ENCODE peak calls at places on chromosomes 16 and 17, in eight cellular contexts. H is PC-3, W is GM23248, U is SK-N-SH, Z is GM23338, M is HCT116, L is hepatocyte, E is MM.1S. O is an unnamed sample. For H3K9me2, the result is how much of the 10 kb centered on the place peaks cover.

GRCh38 chr17:41510251-41511065 is 5.0 kb upstream of the KRT13 start:
- DNase-seq in Z (peak), M (no peak), U (no peak), L (peak), H (no peak), W (no peak), E (no peak), O (no peak)

GRCh38 chr17:38789185-38789584 is 10.2 kb downstream of the PIP4K2B start:
- DNase-seq in U (peak), W (peak), L (no peak), M (no peak), H (no peak), E (no peak), Z (peak), O (no peak)

GRCh38 chr17:19022747-19023146 is 18.2 kb upstream of the FAM83G start:
- DNase-seq in Z (no peak), H (no peak), M (no peak), W (no peak), L (no peak), U (no peak), E (no peak), O (no peak)

GRCh38 chr17:6574689-6575595 is 18.6 kb upstream of the PITPNM3 start:
- DNase-seq in L (no peak), H (no peak), W (peak), E (no peak), Z (no peak), M (no peak), U (no peak), O (no peak)

GRCh38 chr17:68301438-68301959 is 10.2 kb downstream of the ARSG start:
- DNase-seq in H (no peak), L (no peak), W (no peak), M (no peak), E (no peak), Z (no peak), U (no peak), O (no peak)

GRCh38 chr17:17900615-17901520 is 64.1 kb upstream of the SREBF1 start:
- DNase-seq in W (peak), H (peak), Z (no peak), E (no peak), L (peak), U (peak), M (peak), O (no peak)

GRCh38 chr16:4053663-4054479 is 62.4 kb downstream of the ADCY9 start:
- DNase-seq in U (no peak), W (peak), H (peak), L (peak), M (peak), E (no peak), Z (no peak), O (no peak)

GRCh38 chr17:7717756-7718350 is 309 bp downstream of the DNAH2 start:
- DNase-seq in W (peak), Z (peak), U (no peak), L (no peak), H (no peak), E (no peak), M (no peak), O (no peak)

GRCh38 chr16:24670623-24671454 is 58.6 kb upstream of the TNRC6A start:
- DNase-seq in W (peak), U (peak), Z (peak), M (no peak), H (peak), L (peak), E (no peak), O (peak)

GRCh38 chr16:52501746-52502145 is 45.2 kb downstream of the TOX3 start:
- DNase-seq in W (no peak), L (no peak), E (no peak), U (no peak), M (no peak), Z (no peak), H (no peak), O (no peak)

GRCh38 chr16:85027349-85027967 is at the start of gene KIAA0513:
- DNase-seq in Z (peak), U (peak), W (peak), M (peak), E (peak), H (peak), L (peak), O (peak)

GRCh38 chr17:32819035-32819434 is 57.9 kb downstream of the MYO1D start:
- DNase-seq in U (peak), L (no peak), M (no peak), H (no peak), W (peak), Z (no peak), E (no peak), O (no peak)

GRCh38 chr17:73205326-73205980 is 12.6 kb downstream of the COG1 start:
- DNase-seq in E (no peak), W (no peak), U (no peak), M (no peak), Z (no peak), L (no peak), H (no peak), O (no peak)

GRCh38 chr16:61128545-61129323 is 907.5 kb downstream of the CDH8 start:
- DNase-seq in L (no peak), W (no peak), E (no peak), U (peak), M (no peak), Z (peak), H (no peak), O (no peak)

GRCh38 chr16:14473488-14473887 is 156.6 kb downstream of the PARN start:
- DNase-seq in E (no peak), U (no peak), W (no peak), Z (no peak), M (no peak), H (no peak), L (no peak), O (no peak)
- H3K9me2 ChIP-seq in E (under half), U (under half), W (under half), Z (under half), M (under half), H (under half), L (under half), O (under half)

DNA sequence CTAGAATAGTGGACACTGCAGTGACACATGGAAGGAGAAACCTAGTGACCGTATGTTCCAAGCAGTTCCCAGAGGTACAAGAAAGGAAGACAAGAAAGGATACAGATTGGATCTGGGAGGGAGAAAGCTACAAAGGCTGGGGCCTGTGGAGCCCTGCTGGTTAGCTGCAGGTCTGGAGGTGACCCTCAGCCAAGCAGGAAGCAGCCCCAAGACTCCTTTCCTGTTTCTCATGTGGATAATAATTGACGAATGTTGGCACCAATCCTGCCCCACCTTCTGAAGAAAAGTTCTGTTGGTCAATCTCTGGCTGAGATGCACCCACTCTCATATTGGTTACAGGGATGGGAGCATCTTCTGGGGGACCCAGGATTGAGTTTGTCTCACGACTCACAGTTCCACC is 99.8 kb downstream of the SHISA6 start:
- DNase-seq in Z (no peak), L (no peak), U (no peak), W (no peak), E (no peak), H (no peak), M (no peak), O (no peak)
- TF ChIP-seq EZH2phosphoT487 in Z (no peak), L (no peak), U (no peak), W (no peak), E (no peak), H (no peak), M (no peak), O (no peak)

DNA sequence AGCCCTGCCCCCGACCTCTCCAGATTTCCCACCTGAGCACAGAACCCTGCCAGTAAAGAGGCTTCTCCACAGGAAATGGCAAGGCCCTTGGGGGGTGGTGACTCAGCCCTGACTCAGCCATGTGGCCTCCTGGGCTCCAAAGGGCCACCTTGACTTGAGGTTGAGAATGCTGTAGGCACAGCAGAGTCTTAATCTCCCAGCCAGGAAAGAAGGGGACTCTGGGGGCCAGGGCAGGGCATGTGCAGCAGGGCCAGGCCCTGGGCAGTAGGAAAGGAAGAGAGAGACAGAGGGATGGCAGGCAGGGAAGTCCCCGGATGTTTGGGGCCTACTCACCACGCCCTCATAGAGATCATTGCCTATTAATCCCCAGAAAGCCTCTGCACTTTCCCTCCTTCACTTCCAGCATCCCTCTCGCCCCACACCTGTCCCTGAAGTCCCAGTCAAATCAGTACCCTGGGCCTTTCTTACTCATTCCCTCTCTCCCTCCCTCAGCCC is 4.8 kb upstream of the ITGA3 start:
- DNase-seq in U (no peak), L (peak), M (peak), Z (no peak), W (peak), E (peak), H (peak), O (no peak)
- H2AFZ ChIP-seq in U (no peak), L (no peak), M (no peak), Z (peak), W (no peak), E (peak), H (no peak), O (peak)

DNA sequence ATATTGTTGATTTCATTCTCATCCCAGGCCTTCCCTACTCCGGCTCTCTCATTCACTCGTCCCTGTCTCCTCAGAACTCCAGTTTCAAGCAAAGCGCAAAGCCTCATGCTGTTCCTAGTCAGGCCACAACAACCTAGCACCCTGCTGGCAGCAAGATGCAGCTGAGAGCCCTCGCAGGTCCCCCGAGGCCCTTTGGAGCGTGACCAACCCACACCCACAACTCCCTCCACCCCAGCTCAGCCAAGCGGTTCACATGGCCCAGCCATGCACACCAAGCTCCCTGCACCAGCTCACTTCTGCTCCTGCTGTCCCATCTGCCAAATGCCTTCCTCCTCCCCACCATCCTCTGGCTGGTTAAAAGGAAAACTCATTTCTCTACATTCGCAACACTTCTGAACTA is 195.8 kb downstream of the IRX5 start:
- DNase-seq in M (no peak), U (no peak), L (no peak), W (no peak), H (no peak), Z (no peak), E (no peak), O (no peak)
- H3K9me2 ChIP-seq in M (under half), U (under half), L (under half), W (under half), H (under half), Z (under half), E (under half), O (under half)

GRCh38 chr17:48589831-48590602 is at the start of gene HOXB3:
- DNase-seq in Z (no peak), H (no peak), M (no peak), E (no peak), U (no peak), L (no peak), W (no peak), O (no peak)

GRCh38 chr17:48590603-48591161 is 641 bp upstream of the HOXB3 start:
- DNase-seq in U (no peak), W (no peak), Z (no peak), L (no peak), H (no peak), E (no peak), M (no peak), O (no peak)

GRCh38 chr17:48592592-48592991 is 987 bp downstream of the HOXB5 start:
- DNase-seq in U (no peak), H (no peak), L (no peak), M (no peak), Z (no peak), E (no peak), W (peak), O (no peak)

GRCh38 chr17:48592097-48592496 is 1.5 kb downstream of the HOXB5 start:
- DNase-seq in H (no peak), M (no peak), U (no peak), E (no peak), Z (no peak), W (peak), L (no peak), O (no peak)

DNA sequence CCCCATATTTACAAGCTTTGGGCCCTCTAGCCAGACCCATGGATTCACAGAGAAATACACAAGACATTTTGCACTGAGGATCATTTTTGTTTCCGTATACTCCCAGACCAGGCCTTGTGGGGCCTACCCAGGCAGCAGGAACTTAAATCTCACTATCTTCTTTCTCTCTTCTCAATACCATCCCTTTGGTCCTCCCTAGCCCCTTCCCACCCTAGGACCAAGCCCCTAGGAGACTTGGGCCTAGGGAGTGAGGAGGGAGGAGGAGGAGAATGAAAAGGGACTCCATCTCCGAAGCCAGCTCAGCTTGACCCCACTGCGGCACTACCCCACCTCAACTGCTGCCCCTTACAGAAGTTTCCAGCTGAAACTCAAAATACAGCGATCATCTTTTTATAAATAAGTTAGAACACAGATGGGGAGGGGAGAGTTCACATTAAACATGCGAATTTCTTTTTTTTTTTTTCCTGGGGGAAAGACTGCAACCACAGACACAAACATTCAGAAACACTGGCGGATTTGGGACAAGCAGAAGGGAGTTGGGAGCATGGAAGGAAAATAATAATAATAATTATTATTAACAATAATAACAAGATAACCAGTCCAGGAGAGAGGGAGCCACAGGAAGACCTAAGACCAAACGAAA is 1.5 kb upstream of the HOXB3 start:
- DNase-seq in W (no peak), E (no peak), H (no peak), L (no peak), U (no peak), M (no peak), Z (no peak), O (no peak)
- TF ChIP-seq EZH2phosphoT487 in W (no peak), E (no peak), H (no peak), L (no peak), U (no peak), M (no peak), Z (no peak), O (no peak)

GRCh38 chr16:66872927-66873684 is 7.2 kb upstream of the PDP2 start:
- DNase-seq in U (peak), E (peak), H (peak), W (peak), M (peak), L (peak), Z (peak), O (peak)

GRCh38 chr16:66873685-66874055 is 6.6 kb upstream of the PDP2 start:
- DNase-seq in M (no peak), W (no peak), E (no peak), L (no peak), U (no peak), Z (peak), H (no peak), O (no peak)

GRCh38 chr16:66871840-66872239 is 8.5 kb upstream of the PDP2 start:
- DNase-seq in W (no peak), L (peak), M (no peak), U (no peak), H (no peak), E (no peak), Z (no peak), O (no peak)

GRCh38 chr16:66872524-66872923 is 7.8 kb upstream of the PDP2 start:
- DNase-seq in W (peak), Z (no peak), E (no peak), L (no peak), U (no peak), M (no peak), H (no peak), O (no peak)

GRCh38 chr16:66874079-66874775 is 6.1 kb upstream of the PDP2 start:
- DNase-seq in E (no peak), M (no peak), H (peak), L (no peak), Z (peak), W (peak), U (no peak), O (peak)
- H2AFZ ChIP-seq in E (no peak), M (no peak), H (no peak), L (no peak), Z (no peak), W (peak), U (peak), O (peak)

O was measured in OCI-LY7.